ENCODE peak calls at places on chromosomes 12 and 14, in nine cellular contexts. Q is PC-9; E is left lung; R is fibroblast of lung; D is epithelial cell of esophagus; M is CD8-positive, alpha-beta T cell; X is Peyer's patch; Z is upper lobe of left lung; G is AG10803. T is an unnamed sample.

GRCh38 chr12:67474934-67475620 is 173.5 kb upstream of the DYRK2 start:
- DNase-seq in Q (no peak), E (no peak), R (peak), D (no peak), M (no peak), X (no peak), Z (no peak), G (peak), T (no peak)

GRCh38 chr12:131390408-131391100 is 320.3 kb upstream of the SFSWAP start:
- DNase-seq in Q (peak), E (no peak), R (no peak), D (no peak), M (no peak), X (no peak), Z (no peak), G (no peak), T (no peak)

GRCh38 chr14:68621400-68622365 is 171.2 kb downstream of the ZFP36L1 start:
- DNase-seq in Q (peak), E (no peak), R (peak), D (no peak), M (no peak), X (no peak), Z (no peak), G (peak), T (peak)

GRCh38 chr14:74574092-74574438 is 38.0 kb downstream of the LTBP2 start:
- DNase-seq in Q (no peak), E (no peak), R (peak), D (no peak), M (no peak), X (no peak), Z (no peak), G (no peak), T (no peak)

GRCh38 chr14:59244581-59244980 is 56.1 kb downstream of the DAAM1 start:
- DNase-seq in Q (no peak), E (no peak), R (no peak), D (peak), M (no peak), X (no peak), Z (no peak), G (no peak), T (no peak)

GRCh38 chr12:124709722-124710656 is 142.6 kb upstream of the NCOR2 start:
- DNase-seq in Q (no peak), E (no peak), R (peak), D (no peak), M (no peak), X (no peak), Z (peak), G (peak), T (peak)

GRCh38 chr12:54371328-54372112 is 7.2 kb upstream of the GPR84 start:
- DNase-seq in Q (no peak), E (no peak), R (no peak), D (no peak), M (no peak), X (no peak), Z (no peak), G (peak), T (no peak)

GRCh38 chr14:92409069-92409468 is 86.1 kb downstream of the SLC24A4 start:
- DNase-seq in Q (no peak), E (no peak), R (no peak), D (no peak), M (no peak), X (no peak), Z (no peak), G (peak), T (peak)

GRCh38 chr12:127984386-127985055 is 282.4 kb upstream of the TMEM132C start:
- DNase-seq in Q (no peak), E (no peak), R (peak), D (no peak), M (no peak), X (no peak), Z (no peak), G (peak), T (no peak)

GRCh38 chr12:129675947-129676346 is 227.9 kb downstream of the TMEM132D start:
- DNase-seq in Q (no peak), E (no peak), R (no peak), D (no peak), M (no peak), X (no peak), Z (no peak), G (no peak), T (no peak)

GRCh38 chr14:52399104-52399503 is 85.0 kb downstream of the PTGER2 start:
- DNase-seq in Q (no peak), E (no peak), R (no peak), D (no peak), M (no peak), X (no peak), Z (no peak), G (no peak), T (no peak)

GRCh38 chr14:76282581-76282980 is 93.4 kb upstream of the ESRRB start:
- DNase-seq in Q (no peak), E (no peak), R (no peak), D (no peak), M (no peak), X (no peak), Z (no peak), G (no peak), T (no peak)

GRCh38 chr14:95155044-95155443 is 2.3 kb downstream of the DICER1 start:
- DNase-seq in Q (no peak), E (no peak), R (no peak), D (no peak), M (no peak), X (no peak), Z (no peak), G (no peak), T (no peak)

GRCh38 chr12:81800298-81801148 is 41.4 kb upstream of the PPFIA2 start:
- DNase-seq in Q (no peak), E (no peak), R (peak), D (peak), M (no peak), X (no peak), Z (no peak), G (no peak), T (peak)

GRCh38 chr14:68279437-68279720 is 459.8 kb downstream of the RAD51B start:
- DNase-seq in Q (no peak), E (no peak), R (no peak), D (no peak), M (no peak), X (no peak), Z (no peak), G (no peak), T (no peak)

GRCh38 chr12:15527201-15527782 is 205.0 kb downstream of the PTPRO start:
- DNase-seq in Q (no peak), E (no peak), R (peak), D (peak), M (no peak), X (no peak), Z (no peak), G (no peak), T (peak)

GRCh38 chr12:10847701-10848100 is 1.6 kb downstream of the PRR4 start:
- DNase-seq in Q (no peak), E (no peak), R (no peak), D (no peak), M (no peak), X (no peak), Z (no peak), G (no peak), T (no peak)

GRCh38 chr14:55294603-55295002 is 23.4 kb downstream of the FBXO34 start:
- DNase-seq in Q (no peak), E (no peak), R (no peak), D (no peak), M (no peak), X (no peak), Z (no peak), G (no peak), T (no peak)

GRCh38 chr14:64755661-64756265 is 51.5 kb downstream of the PLEKHG3 start:
- DNase-seq in Q (peak), E (no peak), R (peak), D (peak), M (peak), X (peak), Z (no peak), G (peak), T (peak)

GRCh38 chr12:22333751-22334695 is 484 bp downstream of the ST8SIA1 start:
- DNase-seq in Q (no peak), E (peak), R (no peak), D (no peak), M (no peak), X (no peak), Z (no peak), G (no peak), T (no peak)

GRCh38 chr14:94598816-94599655 is 13.2 kb upstream of the SERPINA3 start:
- DNase-seq in Q (peak), E (no peak), R (peak), D (peak), M (no peak), X (no peak), Z (peak), G (peak), T (peak)

GRCh38 chr12:12693111-12693671 is 2.8 kb downstream of the GPR19 start:
- DNase-seq in Q (no peak), E (no peak), R (no peak), D (no peak), M (no peak), X (no peak), Z (no peak), G (no peak), T (no peak)

GRCh38 chr12:62802981-62803380 is 132.0 kb downstream of the PPM1H start:
- DNase-seq in Q (no peak), E (no peak), R (no peak), D (no peak), M (no peak), X (no peak), Z (no peak), G (peak), T (no peak)

GRCh38 chr14:98957211-98958047 is 314.6 kb downstream of the BCL11B start:
- DNase-seq in Q (no peak), E (no peak), R (peak), D (peak), M (no peak), X (no peak), Z (peak), G (peak), T (peak)

GRCh38 chr12:85156569-85156968 is 120.4 kb downstream of the LRRIQ1 start:
- DNase-seq in Q (no peak), E (no peak), R (no peak), D (no peak), M (no peak), X (no peak), Z (no peak), G (no peak), T (no peak)

GRCh38 chr14:53740570-53740969 is 216.1 kb downstream of the BMP4 start:
- DNase-seq in Q (no peak), E (no peak), R (no peak), D (no peak), M (no peak), X (no peak), Z (no peak), G (no peak), T (no peak)

GRCh38 chr12:119695034-119695433 is 27.1 kb downstream of the PRKAB1 start:
- DNase-seq in Q (no peak), E (no peak), R (no peak), D (peak), M (no peak), X (no peak), Z (no peak), G (no peak), T (no peak)

GRCh38 chr12:86290615-86291014 is 34.4 kb upstream of the MGAT4C start:
- DNase-seq in Q (no peak), E (no peak), R (peak), D (no peak), M (no peak), X (no peak), Z (no peak), G (no peak), T (no peak)

GRCh38 chr12:89477633-89478279 is 46.8 kb downstream of the GALNT4 start:
- DNase-seq in Q (no peak), E (no peak), R (no peak), D (no peak), M (no peak), X (no peak), Z (no peak), G (no peak), T (no peak)

GRCh38 chr12:123808167-123808566 is 46.1 kb downstream of the DNAH10 start:
- DNase-seq in Q (no peak), E (no peak), R (peak), D (peak), M (no peak), X (no peak), Z (no peak), G (peak), T (peak)

GRCh38 chr14:90487031-90487430 is 90.2 kb downstream of the CALM1 start:
- DNase-seq in Q (no peak), E (no peak), R (peak), D (no peak), M (no peak), X (no peak), Z (no peak), G (peak), T (no peak)

GRCh38 chr12:6336859-6337744 is 4.8 kb downstream of the TNFRSF1A start:
- DNase-seq in Q (no peak), E (no peak), R (no peak), D (no peak), M (peak), X (peak), Z (peak), G (no peak), T (no peak)

GRCh38 chr12:14756331-14757143 is 46.7 kb downstream of the WBP11 start:
- DNase-seq in Q (no peak), E (no peak), R (no peak), D (no peak), M (no peak), X (no peak), Z (peak), G (no peak), T (no peak)

GRCh38 chr12:110316861-110317260 is 35.8 kb downstream of the ATP2A2 start:
- DNase-seq in Q (no peak), E (no peak), R (peak), D (peak), M (no peak), X (no peak), Z (no peak), G (peak), T (peak)

GRCh38 chr12:32226768-32227167 is 120.1 kb downstream of the BICD1 start:
- DNase-seq in Q (no peak), E (no peak), R (no peak), D (no peak), M (no peak), X (no peak), Z (no peak), G (no peak), T (no peak)

GRCh38 chr14:103867523-103867953 is 20.2 kb upstream of the PPP1R13B start:
- DNase-seq in Q (no peak), E (peak), R (no peak), D (peak), M (no peak), X (no peak), Z (peak), G (no peak), T (no peak)

GRCh38 chr14:93019367-93019843 is 96.3 kb downstream of the ITPK1 start:
- DNase-seq in Q (no peak), E (no peak), R (no peak), D (no peak), M (no peak), X (no peak), Z (no peak), G (no peak), T (no peak)

DNA sequence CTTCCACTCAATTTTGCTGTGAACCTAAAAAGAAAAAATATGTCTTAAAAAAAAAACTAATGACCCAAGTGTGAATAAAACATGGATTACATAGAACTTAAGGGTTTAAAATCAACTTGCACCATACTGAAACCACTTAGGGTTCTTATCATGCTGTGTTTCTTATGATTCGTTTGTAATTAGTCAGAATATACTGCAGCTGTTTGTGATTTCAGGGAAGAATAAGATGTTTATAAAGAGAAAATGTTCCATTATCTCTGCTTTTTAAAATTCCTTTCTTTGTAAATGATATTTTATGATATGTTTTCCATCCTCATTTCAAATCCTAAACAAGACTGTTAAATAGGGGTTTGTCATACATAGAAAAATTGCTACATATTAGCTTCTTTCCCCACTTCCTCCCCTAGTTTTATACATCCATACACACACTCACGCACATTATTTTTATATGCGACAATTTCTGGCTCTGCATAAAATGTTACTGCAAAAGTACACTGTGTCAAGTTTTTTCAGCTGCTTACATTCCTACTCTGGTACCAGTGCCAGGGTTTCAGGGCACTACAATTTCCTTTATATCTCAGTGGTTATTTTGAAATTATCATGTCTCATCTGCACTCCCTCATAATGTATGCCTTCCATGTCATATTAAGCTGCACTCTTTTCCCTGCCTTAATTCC is 275.2 kb upstream of the GARIN6 start:
- DNase-seq in Q (no peak), E (no peak), R (no peak), D (no peak), M (no peak), X (no peak), Z (no peak), G (no peak), T (no peak)
- H3K4me3 ChIP-seq in Q (no peak), E (no peak), R (no peak), D (no peak), M (no peak), X (no peak), Z (no peak), G (no peak), T (no peak)

GRCh38 chr12:114168061-114168460 is 201.9 kb upstream of the RBM19 start:
- DNase-seq in Q (no peak), E (no peak), R (peak), D (no peak), M (no peak), X (no peak), Z (no peak), G (peak), T (peak)

GRCh38 chr12:114164354-114164753 is 198.2 kb upstream of the RBM19 start:
- DNase-seq in Q (no peak), E (no peak), R (no peak), D (no peak), M (no peak), X (no peak), Z (no peak), G (no peak), T (no peak)

GRCh38 chr12:114165921-114166320 is 199.8 kb upstream of the RBM19 start:
- DNase-seq in Q (no peak), E (no peak), R (no peak), D (no peak), M (no peak), X (no peak), Z (no peak), G (peak), T (peak)

GRCh38 chr12:114167431-114167830 is 201.3 kb upstream of the RBM19 start:
- DNase-seq in Q (no peak), E (no peak), R (peak), D (no peak), M (no peak), X (no peak), Z (no peak), G (peak), T (peak)

GRCh38 chr12:114166360-114166759 is 200.2 kb upstream of the RBM19 start:
- DNase-seq in Q (no peak), E (no peak), R (peak), D (no peak), M (no peak), X (no peak), Z (peak), G (peak), T (peak)
- TF ChIP-seq CTCF in Q (peak), E (peak), R (peak), D (no peak), M (no peak), X (no peak), Z (peak), G (peak), T (peak)

GRCh38 chr14:39276579-39277114 is 42.9 kb downstream of the MIA2 start:
- DNase-seq in Q (no peak), E (no peak), R (no peak), D (no peak), M (no peak), X (no peak), Z (no peak), G (no peak), T (no peak)

GRCh38 chr14:39276005-39276404 is 42.3 kb downstream of the MIA2 start:
- DNase-seq in Q (no peak), E (no peak), R (no peak), D (no peak), M (no peak), X (no peak), Z (no peak), G (no peak), T (no peak)

GRCh38 chr14:39275395-39275794 is 41.7 kb downstream of the MIA2 start:
- DNase-seq in Q (no peak), E (no peak), R (no peak), D (no peak), M (no peak), X (no peak), Z (no peak), G (no peak), T (peak)

DNA sequence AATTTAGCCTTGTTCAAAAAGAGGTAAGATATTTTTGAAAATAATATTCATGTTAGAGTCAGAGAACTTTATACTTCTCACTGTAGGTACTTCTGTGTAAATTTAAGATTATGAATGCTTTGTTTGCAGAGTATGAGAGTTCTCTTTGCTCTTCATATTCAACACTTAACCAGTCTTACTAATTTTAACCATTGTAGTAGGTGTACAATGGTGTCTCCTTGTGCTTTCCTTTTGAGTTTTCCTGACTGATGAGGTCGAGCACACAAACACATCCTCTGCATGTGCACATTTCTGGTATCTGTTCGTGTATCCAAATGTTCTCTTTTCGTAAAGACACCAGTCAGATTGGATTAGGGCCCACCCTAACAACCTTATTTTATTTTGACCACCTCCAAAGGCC is 45.8 kb downstream of the MIA2 start:
- DNase-seq in Q (no peak), E (no peak), R (no peak), D (no peak), M (no peak), X (no peak), Z (no peak), G (no peak), T (no peak)
- H3K4me3 ChIP-seq in Q (no peak), E (no peak), R (no peak), D (no peak), M (no peak), X (no peak), Z (no peak), G (no peak), T (no peak)

GRCh38 chr14:102806447-102806846 is 29.2 kb downstream of the TRAF3 start:
- DNase-seq in Q (no peak), E (no peak), R (no peak), D (no peak), M (no peak), X (peak), Z (no peak), G (no peak), T (no peak)

GRCh38 chr14:102804858-102805257 is 27.6 kb downstream of the TRAF3 start:
- DNase-seq in Q (no peak), E (no peak), R (no peak), D (no peak), M (no peak), X (no peak), Z (no peak), G (no peak), T (no peak)

GRCh38 chr14:102805454-102805891 is 28.2 kb downstream of the TRAF3 start:
- DNase-seq in Q (no peak), E (no peak), R (peak), D (peak), M (peak), X (peak), Z (no peak), G (peak), T (peak)

GRCh38 chr14:102803139-102803538 is 25.9 kb downstream of the TRAF3 start:
- DNase-seq in Q (no peak), E (no peak), R (no peak), D (no peak), M (no peak), X (no peak), Z (peak), G (peak), T (no peak)

DNA sequence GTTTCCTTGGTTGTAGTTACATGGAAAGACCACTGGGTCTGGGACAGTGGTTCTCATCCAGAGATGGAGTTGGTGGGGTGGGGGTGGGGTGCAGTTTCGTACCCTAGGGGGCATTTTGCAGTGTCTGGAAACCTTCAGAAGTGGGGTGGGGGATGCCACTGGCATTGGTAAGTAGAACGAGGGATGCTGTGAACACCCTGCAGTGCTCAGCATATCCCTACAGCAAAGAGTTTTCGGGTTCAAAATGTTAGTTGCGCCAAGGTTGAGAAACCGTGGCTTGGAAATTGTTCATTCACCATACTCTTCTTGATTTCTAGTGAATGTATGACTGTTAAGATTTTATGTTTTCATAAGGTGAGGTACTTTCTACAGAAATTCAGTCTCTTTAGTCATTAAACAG is 28.7 kb downstream of the TRAF3 start:
- DNase-seq in Q (no peak), E (no peak), R (no peak), D (no peak), M (no peak), X (no peak), Z (no peak), G (no peak), T (no peak)
- TF ChIP-seq CTCF in Q (no peak), E (no peak), R (no peak), D (no peak), M (no peak), X (no peak), Z (no peak), G (no peak), T (no peak)

GRCh38 chr14:79281244-79282199 is 929.8 kb downstream of the DIO2 start:
- DNase-seq in Q (no peak), E (no peak), R (peak), D (no peak), M (no peak), X (no peak), Z (no peak), G (no peak), T (no peak)
- H3K4me3 ChIP-seq in Q (no peak), E (peak), R (peak), D (no peak), M (no peak), X (no peak), Z (no peak), G (no peak), T (no peak)

T was measured in fibroblast of mammary gland.